ENCODE peak calls at places on chromosomes 16 and 17, in ten cellular contexts. L is body of pancreas; C is tibial nerve; Y is lung; E is cardiac muscle cell; X is mammary epithelial cell; G is CD8-positive, alpha-beta T cell; K is H1; O is right lobe of liver; T is lower lobe of right lung. A is an unnamed sample.

GRCh38 chr17:82212331-82213250 is at the start of gene CCDC57:
- DNase-seq in L (peak; percentile 79), C (peak; percentile 63), Y (peak; percentile 79), E (peak; percentile 87), X (peak; percentile 73), G (peak; percentile 54), K (peak; percentile 88), O (peak; percentile 89), T (peak; percentile 89), A (peak; percentile 82)

GRCh38 chr17:63277629-63278028 is 168.5 kb downstream of the CYB561 start:
- DNase-seq in L (no peak), C (no peak), Y (no peak), E (no peak), X (no peak), G (no peak), K (no peak), O (no peak), T (no peak), A (no peak)

GRCh38 chr17:9202572-9202971 is 181.3 kb downstream of the NTN1 start:
- DNase-seq in L (no peak), C (no peak), Y (no peak), E (no peak), X (no peak), G (no peak), K (no peak), O (no peak), T (no peak), A (no peak)

GRCh38 chr16:68287276-68288251 is 23.2 kb downstream of the SLC7A6OS start:
- DNase-seq in L (no peak), C (peak; percentile 78), Y (peak; percentile 53), E (no peak), X (peak; percentile 80), G (no peak), K (no peak), O (no peak), T (no peak), A (no peak)

GRCh38 chr16:77918792-77919707 is 103.3 kb upstream of the CLEC3A start:
- DNase-seq in L (no peak), C (no peak), Y (no peak), E (peak; percentile 20), X (no peak), G (no peak), K (no peak), O (no peak), T (no peak), A (no peak)

GRCh38 chr17:7307686-7308624 is 527 bp downstream of the EIF5A start:
- DNase-seq in L (peak; percentile 65), C (no peak), Y (peak; percentile 53), E (peak; percentile 59), X (peak; percentile 27), G (peak; percentile 34), K (peak; percentile 72), O (peak; percentile 70), T (peak; percentile 78), A (no peak)

GRCh38 chr16:46743232-46743719 is 4.9 kb downstream of the MYLK3 start:
- DNase-seq in L (no peak), C (no peak), Y (no peak), E (peak; percentile 33), X (peak; percentile 6), G (no peak), K (no peak), O (no peak), T (no peak), A (no peak)

GRCh38 chr16:85399583-85400284 is 213.4 kb upstream of the GSE1 start:
- DNase-seq in L (peak; percentile 11), C (no peak), Y (no peak), E (no peak), X (no peak), G (no peak), K (peak; percentile 46), O (no peak), T (peak; percentile 27), A (peak; percentile 42)

GRCh38 chr16:78504391-78504945 is 405.0 kb downstream of the WWOX start:
- DNase-seq in L (no peak), C (no peak), Y (no peak), E (no peak), X (no peak), G (no peak), K (no peak), O (no peak), T (no peak), A (no peak)

GRCh38 chr17:39205112-39205526 is 5.0 kb downstream of the RPL19 start:
- DNase-seq in L (no peak), C (no peak), Y (no peak), E (no peak), X (no peak), G (no peak), K (no peak), O (no peak), T (no peak), A (no peak)

GRCh38 chr17:3890893-3891219 is 2.0 kb downstream of the CAMKK1 start:
- DNase-seq in L (no peak), C (no peak), Y (no peak), E (no peak), X (no peak), G (no peak), K (no peak), O (no peak), T (no peak), A (no peak)
- H3K4me3 ChIP-seq in L (no peak overlapping the region), C (no peak overlapping the region), Y (no peak overlapping the region), E (no peak overlapping the region), X (no peak overlapping the region), G (no peak overlapping the region), K (no peak overlapping the region), O (no peak overlapping the region), T (no peak overlapping the region), A (no peak overlapping the region)

GRCh38 chr17:51166198-51166986 is at the start of gene NME2:
- DNase-seq in L (peak; percentile 92), C (peak; percentile 85), Y (peak; percentile 90), E (peak; percentile 92), X (peak; percentile 88), G (peak; percentile 51), K (peak; percentile 96), O (peak; percentile 93), T (peak; percentile 94), A (peak; percentile 92)
- TF ChIP-seq CTCF in L (no peak), C (no peak), Y (no peak), E (no peak), X (no peak), G (no peak), K (peak; percentile 46), O (no peak), T (no peak), A (no peak)

DNA sequence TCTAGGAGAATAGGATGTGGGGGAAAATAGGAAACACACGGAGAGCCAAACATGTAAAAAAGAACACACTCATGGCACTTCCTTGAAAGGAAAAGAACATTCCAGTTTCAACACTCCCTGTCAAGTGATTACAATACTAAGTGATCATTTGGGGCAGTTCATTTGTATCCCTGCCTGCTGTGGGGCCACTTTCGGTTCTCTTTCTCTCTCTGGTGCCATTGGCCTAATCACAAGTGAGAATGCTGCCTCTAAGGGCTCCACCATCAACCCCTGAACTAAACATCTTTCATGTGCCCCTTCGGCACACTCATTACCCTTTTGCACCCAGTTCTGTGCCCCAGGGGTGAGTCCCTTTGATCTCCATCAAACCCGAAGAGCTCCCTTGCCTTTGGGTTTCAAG is 197.3 kb downstream of the CEP112 start:
- DNase-seq in L (no peak), C (no peak), Y (no peak), E (no peak), X (no peak), G (no peak), K (no peak), O (no peak), T (no peak), A (no peak)
- H3K4me1 ChIP-seq in L (no peaks in the 10 kb centered on the region), C (no peaks in the 10 kb centered on the region), Y (no peaks in the 10 kb centered on the region), E (no peaks in the 10 kb centered on the region), X (no peaks in the 10 kb centered on the region), G (no peaks in the 10 kb centered on the region), K (no peaks in the 10 kb centered on the region), O (no peaks in the 10 kb centered on the region), T (no peaks in the 10 kb centered on the region), A (no peaks in the 10 kb centered on the region)

GRCh38 chr16:4501071-4501478 is 24.9 kb downstream of the HMOX2 start:
- DNase-seq in L (peak; percentile 40), C (no peak), Y (no peak), E (no peak), X (no peak), G (no peak), K (no peak), O (peak; percentile 30), T (no peak), A (no peak)
- H3K4me3 ChIP-seq in L (no peak overlapping the region), C (no peak overlapping the region), Y (no peak overlapping the region), E (no peak overlapping the region), X (no peak overlapping the region), G (no peak overlapping the region), K (no peak overlapping the region), O (no peak overlapping the region), T (no peak overlapping the region), A (no peak overlapping the region)

DNA sequence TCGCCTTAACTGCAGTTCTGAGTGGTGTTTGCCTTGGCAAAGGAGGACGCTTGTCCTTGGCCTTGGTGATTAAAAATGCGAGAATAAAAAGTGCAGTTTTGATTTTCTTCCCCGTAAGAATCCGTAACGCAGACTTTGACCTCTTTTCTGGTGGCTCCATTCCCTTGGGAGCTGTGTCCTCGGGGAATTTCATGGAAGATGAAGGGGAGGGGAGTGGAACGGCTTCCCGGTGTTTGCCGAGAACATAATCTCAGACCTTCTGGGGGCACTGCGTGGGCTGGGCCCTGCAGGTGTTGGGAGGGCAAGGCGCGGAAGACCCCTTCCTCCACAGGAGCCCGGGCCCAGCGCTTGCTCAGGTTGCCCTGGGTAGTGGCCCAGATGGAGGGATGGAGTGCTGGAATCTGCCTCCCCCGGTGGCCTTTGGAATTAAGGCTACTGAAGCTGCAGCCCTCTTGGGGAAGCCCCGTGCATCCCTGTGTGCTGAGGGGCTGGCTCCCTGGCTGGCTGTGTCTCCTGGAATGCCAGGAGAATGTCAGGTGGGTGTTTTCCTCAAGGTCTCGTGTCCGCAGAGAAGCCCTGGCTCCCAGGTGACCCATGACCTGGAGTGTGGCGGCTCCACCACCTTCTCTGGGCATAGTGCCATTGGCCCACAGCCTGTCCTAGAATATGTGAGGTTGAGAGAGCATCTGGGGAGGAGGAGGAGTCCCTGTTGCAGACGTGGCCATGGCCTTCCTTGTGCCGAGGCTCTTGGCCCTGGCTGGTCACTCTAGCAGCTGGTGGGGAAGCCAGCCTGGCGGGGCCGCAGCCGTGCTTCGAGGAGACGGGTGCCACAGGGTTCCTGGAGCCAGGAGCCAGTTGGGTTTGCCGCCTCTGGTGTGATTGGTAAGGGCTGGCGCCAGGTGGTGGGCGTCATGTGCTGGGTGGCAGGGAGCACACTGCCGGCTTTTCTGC is 3.1 kb downstream of the BAIAP2 start:
- DNase-seq in L (peak; percentile 47), C (no peak), Y (peak; percentile 64), E (no peak), X (no peak), G (no peak), K (no peak), O (peak; percentile 83), T (no peak), A (no peak)
- TF ChIP-seq CTCF in L (no peak), C (no peak), Y (no peak), E (no peak), X (no peak), G (no peak), K (peak; percentile 23), O (no peak), T (no peak), A (no peak)